ENCODE peak calls at places on chromosomes 13 and 19, in four cellular contexts. P is fibroblast of pulmonary artery; I is stimulated activated CD4-positive, alpha-beta T cell treated with anti-CD3 and anti-CD28 coated beads, Interleukin-2, amount 100 ng/mL, for 48 hours; H is activated CD4-positive, CD25-positive, alpha-beta regulatory T cell. Z is an unnamed sample.

GRCh38 chr19:56141416-56141992 is 417 bp downstream of the ZNF444 start:
- DNase-seq in H (no peak), I (peak), P (no peak), Z (no peak)

GRCh38 chr19:47020992-47021496 is 1.4 kb downstream of the NPAS1 start:
- DNase-seq in P (peak), I (no peak), H (no peak), Z (no peak)

GRCh38 chr13:113589961-113590339 is 5.4 kb downstream of the TFDP1 start:
- DNase-seq in H (no peak), I (no peak), P (no peak), Z (no peak)

GRCh38 chr19:7795555-7796161 is 32.6 kb downstream of the CLEC4M start:
- DNase-seq in I (no peak), H (no peak), P (no peak), Z (no peak)

GRCh38 chr13:51728275-51728673 is 75.7 kb downstream of the DHRS12 start:
- DNase-seq in H (no peak), I (no peak), P (no peak), Z (no peak)

GRCh38 chr19:5958074-5958850 is 19.7 kb downstream of the RANBP3 start:
- DNase-seq in H (no peak), P (no peak), I (no peak), Z (no peak)

GRCh38 chr13:29925457-29925856 is 75.0 kb upstream of the UBL3 start:
- DNase-seq in H (no peak), I (no peak), P (peak), Z (peak)

GRCh38 chr13:113724780-113725315 is 34.2 kb upstream of the TMEM255B start:
- DNase-seq in I (peak), H (peak), P (peak), Z (peak)

GRCh38 chr19:13493516-13494310 is 12.6 kb downstream of the CACNA1A start:
- DNase-seq in H (no peak), P (peak), I (no peak), Z (no peak)

GRCh38 chr13:20178156-20178555 is 14.6 kb downstream of the GJB2 start:
- DNase-seq in H (no peak), I (no peak), P (no peak), Z (no peak)

GRCh38 chr19:35715981-35716734 is 1.6 kb upstream of the KMT2B start:
- DNase-seq in I (no peak), H (no peak), P (peak), Z (peak)

GRCh38 chr13:98223741-98224140 is 46.7 kb upstream of the RNF113B start:
- DNase-seq in H (no peak), I (no peak), P (no peak), Z (no peak)

GRCh38 chr19:35381318-35381717 is 10.4 kb downstream of the GPR42 start:
- DNase-seq in P (no peak), I (no peak), H (no peak), Z (no peak)

GRCh38 chr13:104385409-104385808 is 1319.2 kb upstream of the SLC10A2 start:
- DNase-seq in I (no peak), H (no peak), P (peak), Z (peak)

GRCh38 chr19:7921955-7922840 is 2.1 kb downstream of the SNAPC2 start:
- DNase-seq in I (no peak), H (no peak), P (no peak), Z (no peak)

GRCh38 chr19:32809754-32810153 is 59.8 kb downstream of the SLC7A9 start:
- DNase-seq in P (no peak), I (no peak), H (no peak), Z (peak)

GRCh38 chr13:74361274-74361673 is 227.1 kb upstream of the KLF12 start:
- DNase-seq in H (no peak), I (no peak), P (no peak), Z (no peak)

GRCh38 chr13:44148159-44148929 is 225.3 kb upstream of the SERP2 start:
- DNase-seq in H (no peak), I (no peak), P (no peak), Z (no peak)

GRCh38 chr13:88217372-88217771 is 546.2 kb downstream of the SLITRK5 start:
- DNase-seq in P (peak), I (no peak), H (no peak), Z (no peak)

GRCh38 chr13:91384891-91385290 is 13.5 kb upstream of the GPC5 start:
- DNase-seq in P (no peak), H (no peak), I (no peak), Z (no peak)